ENCODE peak calls at places on chromosomes 4 and X, in eight cellular contexts. I, J, P, O, G, C, A and K are unnamed samples.

GRCh38 chrX:11702965-11703631 is 37.4 kb upstream of the ARHGAP6 start:
- DNase-seq in I (no peak), J (no peak), P (no peak), O (no peak), G (no peak), C (no peak), A (no peak), K (no peak)

GRCh38 chr4:42152507-42153504 is at the start of gene BEND4:
- DNase-seq in I (no peak), J (no peak), P (peak), O (no peak), G (peak), C (peak), A (no peak), K (no peak)

GRCh38 chr4:87525636-87526035 is 3.5 kb downstream of the SPARCL1 start:
- DNase-seq in I (no peak), J (no peak), P (no peak), O (no peak), G (no peak), C (no peak), A (peak), K (no peak)

GRCh38 chrX:25523574-25523973 is 507.8 kb upstream of the ARX start:
- DNase-seq in I (no peak), J (peak), P (peak), O (no peak), G (peak), C (no peak), A (peak), K (peak)

GRCh38 chr4:110633358-110634319 is 10.8 kb upstream of the PITX2 start:
- DNase-seq in I (no peak), J (no peak), P (peak), O (no peak), G (no peak), C (no peak), A (no peak), K (no peak)

GRCh38 chr4:67084801-67085200 is 460.5 kb downstream of the CENPC start:
- DNase-seq in I (no peak), J (no peak), P (no peak), O (no peak), G (no peak), C (no peak), A (no peak), K (no peak)

GRCh38 chr4:119646347-119647071 is 17.9 kb upstream of the PDE5A start:
- DNase-seq in I (no peak), J (no peak), P (no peak), O (no peak), G (no peak), C (no peak), A (no peak), K (no peak)

GRCh38 chr4:102390438-102390837 is 45.2 kb upstream of the SLC39A8 start:
- DNase-seq in I (no peak), J (no peak), P (no peak), O (no peak), G (peak), C (no peak), A (peak), K (no peak)

GRCh38 chrX:7019555-7019954 is 128.0 kb upstream of the STS start:
- DNase-seq in I (no peak), J (no peak), P (no peak), O (no peak), G (no peak), C (no peak), A (peak), K (no peak)

GRCh38 chrX:77451041-77451440 is 3.9 kb downstream of the FGF16 start:
- DNase-seq in I (no peak), J (no peak), P (no peak), O (no peak), G (no peak), C (no peak), A (peak), K (no peak)

GRCh38 chr4:124105212-124105611 is 607.3 kb downstream of the ANKRD50 start:
- DNase-seq in I (no peak), J (no peak), P (no peak), O (no peak), G (no peak), C (no peak), A (peak), K (no peak)

GRCh38 chr4:1290165-1290977 is 680 bp downstream of the MAEA start:
- DNase-seq in I (no peak), J (no peak), P (no peak), O (peak), G (peak), C (no peak), A (peak), K (no peak)

GRCh38 chr4:797066-797465 is 28.9 kb downstream of the CPLX1 start:
- DNase-seq in I (no peak), J (no peak), P (no peak), O (no peak), G (peak), C (no peak), A (no peak), K (no peak)

GRCh38 chr4:129641179-129641578 is 545.2 kb downstream of the C4orf33 start:
- DNase-seq in I (no peak), J (peak), P (peak), O (no peak), G (peak), C (peak), A (peak), K (peak)

GRCh38 chrX:114924846-114925245 is 92.6 kb downstream of the IL13RA2 start:
- DNase-seq in I (no peak), J (no peak), P (no peak), O (no peak), G (no peak), C (no peak), A (peak), K (no peak)

GRCh38 chr4:164977243-164978164 is at the start of gene TRIM61:
- DNase-seq in I (no peak), J (peak), P (peak), O (no peak), G (peak), C (peak), A (peak), K (no peak)

GRCh38 chr4:7854697-7855370 is 84.8 kb downstream of the AFAP1 start:
- DNase-seq in I (peak), J (no peak), P (no peak), O (no peak), G (no peak), C (no peak), A (peak), K (no peak)

GRCh38 chrX:110145854-110146253 is 142.9 kb downstream of the TMEM164 start:
- DNase-seq in I (no peak), J (no peak), P (peak), O (no peak), G (peak), C (peak), A (peak), K (no peak)

GRCh38 chrX:70422886-70423336 is at the start of gene GDPD2:
- DNase-seq in I (no peak), J (no peak), P (peak), O (no peak), G (no peak), C (no peak), A (peak), K (peak)

GRCh38 chrX:15617111-15617510 is 16.4 kb upstream of the ACE2 start:
- DNase-seq in I (no peak), J (no peak), P (no peak), O (no peak), G (no peak), C (no peak), A (no peak), K (no peak)

GRCh38 chr4:20995591-20995990 is 295.3 kb downstream of the PACRGL start:
- DNase-seq in I (no peak), J (no peak), P (no peak), O (no peak), G (no peak), C (no peak), A (no peak), K (no peak)

GRCh38 chrX:13212191-13212651 is 107.6 kb downstream of the ATXN3L start:
- DNase-seq in I (no peak), J (no peak), P (no peak), O (no peak), G (no peak), C (no peak), A (no peak), K (peak)

GRCh38 chrX:139639253-139639652 is 68.7 kb downstream of the MCF2 start:
- DNase-seq in I (no peak), J (no peak), P (no peak), O (no peak), G (no peak), C (no peak), A (no peak), K (no peak)

GRCh38 chr4:79042079-79042674 is 102.9 kb upstream of the PAQR3 start:
- DNase-seq in I (no peak), J (no peak), P (no peak), O (no peak), G (peak), C (no peak), A (peak), K (peak)

GRCh38 chr4:8737601-8738279 is 133.9 kb downstream of the HMX1 start:
- DNase-seq in I (no peak), J (no peak), P (no peak), O (peak), G (no peak), C (no peak), A (no peak), K (peak)

GRCh38 chr4:53651142-53651720 is 59.9 kb upstream of the LNX1 start:
- DNase-seq in I (no peak), J (no peak), P (no peak), O (no peak), G (no peak), C (no peak), A (peak), K (no peak)

GRCh38 chrX:44260609-44261008 is 82.9 kb downstream of the EFHC2 start:
- DNase-seq in I (no peak), J (no peak), P (no peak), O (no peak), G (no peak), C (no peak), A (no peak), K (no peak)

GRCh38 chr4:114005569-114006442 is 26.4 kb upstream of the ARSJ start:
- DNase-seq in I (no peak), J (no peak), P (no peak), O (no peak), G (no peak), C (no peak), A (peak), K (no peak)

GRCh38 chr4:55931833-55932232 is 16.9 kb upstream of the CEP135 start:
- DNase-seq in I (no peak), J (no peak), P (no peak), O (no peak), G (no peak), C (no peak), A (no peak), K (no peak)

GRCh38 chrX:152926279-152926678 is 28.4 kb downstream of the ZNF185 start:
- DNase-seq in I (peak), J (no peak), P (peak), O (no peak), G (peak), C (peak), A (peak), K (peak)

GRCh38 chrX:118370921-118371624 is 25.2 kb downstream of the WDR44 start:
- DNase-seq in I (no peak), J (no peak), P (no peak), O (no peak), G (no peak), C (no peak), A (no peak), K (no peak)

GRCh38 chr4:125837493-125838238 is 522.9 kb downstream of the FAT4 start:
- DNase-seq in I (no peak), J (no peak), P (no peak), O (no peak), G (no peak), C (no peak), A (no peak), K (no peak)